ENCODE peak calls at places on chromosome 15, in six cellular contexts. V is HAP-1, W is occipital lobe, H is left lung, J is GM18507, D is Right ventricle myocardium superior. L is an unnamed sample.

GRCh38 chr15:40893019-40893723 is 1.1 kb upstream of the VPS18 start:
- DNase-seq in V (no peak), W (no peak), H (peak; percentile 85), J (no peak), D (peak; percentile 47), L (no peak)

GRCh38 chr15:48285329-48286214 is 45.7 kb upstream of the DUT start:
- DNase-seq in V (peak; percentile 80), W (peak; percentile 12), H (no peak), J (peak; percentile 14), D (no peak), L (peak; percentile 74)

GRCh38 chr15:82143390-82144047 is 97.7 kb upstream of the MEX3B start:
- DNase-seq in V (no peak), W (no peak), H (no peak), J (no peak), D (no peak), L (no peak)

GRCh38 chr15:72098076-72098475 is 19.9 kb downstream of the MYO9A start:
- DNase-seq in V (no peak), W (no peak), H (no peak), J (no peak), D (no peak), L (no peak)

GRCh38 chr15:93378547-93378946 is 289.5 kb upstream of the RGMA start:
- DNase-seq in V (no peak), W (no peak), H (no peak), J (no peak), D (no peak), L (no peak)

GRCh38 chr15:25242957-25243799 is 195.6 kb downstream of the UBE3A start:
- DNase-seq in V (peak; percentile 1), W (no peak), H (peak; percentile 72), J (no peak), D (peak; percentile 36), L (no peak)

GRCh38 chr15:70832176-70832575 is 21.8 kb downstream of the LARP6 start:
- DNase-seq in V (peak; percentile 7), W (no peak), H (no peak), J (no peak), D (no peak), L (no peak)

GRCh38 chr15:76994001-76994400 is 925 bp upstream of the PSTPIP1 start:
- DNase-seq in V (no peak), W (no peak), H (peak; percentile 95), J (no peak), D (peak; percentile 79), L (no peak)

GRCh38 chr15:73593278-73594074 is 39.7 kb downstream of the NPTN start:
- DNase-seq in V (peak; percentile 25), W (no peak), H (no peak), J (no peak), D (no peak), L (no peak)

GRCh38 chr15:90583471-90584252 is 53.9 kb downstream of the CRTC3 start:
- DNase-seq in V (peak; percentile 69), W (peak; percentile 37), H (no peak), J (no peak), D (no peak), L (peak; percentile 91)

GRCh38 chr15:85748729-85749128 is 46.0 kb downstream of the KLHL25 start:
- DNase-seq in V (peak; percentile 16), W (no peak), H (peak; percentile 61), J (no peak), D (no peak), L (no peak)

GRCh38 chr15:35557012-35557411 is 11.0 kb upstream of the DPH6 start:
- DNase-seq in V (no peak), W (no peak), H (no peak), J (no peak), D (no peak), L (no peak)

GRCh38 chr15:53586815-53587214 is 172.6 kb downstream of the WDR72 start:
- DNase-seq in V (peak; percentile 69), W (no peak), H (no peak), J (no peak), D (no peak), L (peak; percentile 58)

GRCh38 chr15:80455668-80456442 is 51.7 kb downstream of the ARNT2 start:
- DNase-seq in V (peak; percentile 81), W (no peak), H (no peak), J (peak; percentile 39), D (peak; percentile 52), L (peak; percentile 64)

GRCh38 chr15:40841741-40842140 is 2.1 kb upstream of the SPINT1 start:
- DNase-seq in V (no peak), W (no peak), H (no peak), J (no peak), D (no peak), L (no peak)

GRCh38 chr15:42042602-42043400 is 22.0 kb upstream of the PLA2G4E start:
- DNase-seq in V (no peak), W (no peak), H (no peak), J (no peak), D (peak; percentile 10), L (no peak)

GRCh38 chr15:33584797-33585196 is 274.0 kb downstream of the RYR3 start:
- DNase-seq in V (no peak), W (no peak), H (no peak), J (no peak), D (no peak), L (no peak)

GRCh38 chr15:70057931-70058641 is 39.6 kb downstream of the TLE3 start:
- DNase-seq in V (no peak), W (no peak), H (no peak), J (no peak), D (no peak), L (no peak)

GRCh38 chr15:61796056-61796455 is 264.2 kb downstream of the VPS13C start:
- DNase-seq in V (no peak), W (no peak), H (no peak), J (no peak), D (no peak), L (no peak)

GRCh38 chr15:67024998-67025368 is 40.4 kb upstream of the SMAD3 start:
- DNase-seq in V (no peak), W (no peak), H (no peak), J (no peak), D (no peak), L (no peak)

GRCh38 chr15:69664572-69665326 is 212.1 kb downstream of the RPLP1 start:
- DNase-seq in V (no peak), W (peak; percentile 56), H (no peak), J (no peak), D (no peak), L (no peak)

GRCh38 chr15:33048255-33048654 is 146.3 kb downstream of the FMN1 start:
- DNase-seq in V (no peak), W (no peak), H (no peak), J (no peak), D (no peak), L (no peak)

GRCh38 chr15:45179221-45179985 is 8.4 kb downstream of the SHF start:
- DNase-seq in V (peak; percentile 62), W (no peak), H (no peak), J (no peak), D (no peak), L (no peak)

GRCh38 chr15:71691700-71692417 is 118.5 kb upstream of the NR2E3 start:
- DNase-seq in V (no peak), W (no peak), H (no peak), J (no peak), D (no peak), L (no peak)

GRCh38 chr15:72318408-72318942 is 1.5 kb downstream of the CELF6 start:
- DNase-seq in V (peak; percentile 12), W (no peak), H (no peak), J (no peak), D (no peak), L (no peak)

GRCh38 chr15:72086010-72086697 is 31.8 kb downstream of the MYO9A start:
- DNase-seq in V (no peak), W (no peak), H (peak; percentile 55), J (no peak), D (peak; percentile 40), L (no peak)

GRCh38 chr15:68051109-68051508 is 3.0 kb upstream of the PIAS1 start:
- DNase-seq in V (no peak), W (no peak), H (no peak), J (no peak), D (no peak), L (no peak)

GRCh38 chr15:55499158-55499557 is 8.9 kb downstream of the DNAAF4 start:
- DNase-seq in V (peak; percentile 44), W (no peak), H (no peak), J (no peak), D (no peak), L (no peak)

GRCh38 chr15:60646595-60646994 is 167.7 kb upstream of the ICE2 start:
- DNase-seq in V (no peak), W (no peak), H (no peak), J (no peak), D (no peak), L (no peak)

GRCh38 chr15:66760968-66761722 is 59.1 kb downstream of the SMAD6 start:
- DNase-seq in V (no peak), W (no peak), H (no peak), J (no peak), D (peak; percentile 55), L (no peak)

GRCh38 chr15:77609558-77609957 is 23.2 kb downstream of the LINGO1 start:
- DNase-seq in V (no peak), W (no peak), H (no peak), J (no peak), D (no peak), L (no peak)

GRCh38 chr15:45715528-45715927 is 80.7 kb downstream of the SQOR start:
- DNase-seq in V (no peak), W (no peak), H (no peak), J (no peak), D (no peak), L (no peak)